ENCODE peak calls at places on chromosomes 2 and 18, in five cellular contexts. X is astrocyte of the spinal cord, W is WTC11, U is progenitor cell of endocrine pancreas, R is GM12864. J is an unnamed sample.

GRCh38 chr18:30135938-30136337 is 906.6 kb downstream of the DSC3 start:
- DNase-seq in X (no peak), W (no peak), U (no peak), R (no peak), J (no peak)

GRCh38 chr2:106053116-106053515 is 141.0 kb downstream of the UXS1 start:
- DNase-seq in X (peak; percentile 38), W (no peak), U (no peak), R (no peak), J (no peak)

GRCh38 chr2:184599875-184600227 is 1.5 kb downstream of the ZNF804A start:
- DNase-seq in X (peak; percentile 53), W (no peak), U (no peak), R (no peak), J (no peak)

GRCh38 chr2:101559576-101559975 is 84.7 kb upstream of the RFX8 start:
- DNase-seq in X (no peak), W (no peak), U (no peak), R (no peak), J (no peak)

GRCh38 chr2:234951386-234952269 is at the start of gene SH3BP4:
- DNase-seq in X (peak; percentile 81), W (peak; percentile 82), U (peak; percentile 72), R (no peak), J (peak; percentile 52)

GRCh38 chr2:234986866-234987720 is 35.3 kb downstream of the SH3BP4 start:
- DNase-seq in X (no peak), W (no peak), U (no peak), R (no peak), J (no peak)

GRCh38 chr2:12167525-12168317 is 421.3 kb downstream of the LPIN1 start:
- DNase-seq in X (no peak), W (peak; percentile 46), U (peak; percentile 54), R (no peak), J (no peak)

GRCh38 chr2:17148298-17149228 is 369.7 kb downstream of the RAD51AP2 start:
- DNase-seq in X (peak; percentile 26), W (peak; percentile 55), U (no peak), R (no peak), J (no peak)

GRCh38 chr2:64220285-64220684 is 76.1 kb upstream of the PELI1 start:
- DNase-seq in X (no peak), W (no peak), U (no peak), R (no peak), J (no peak)

GRCh38 chr2:20147351-20147750 is 77.6 kb downstream of the SDC1 start:
- DNase-seq in X (no peak), W (no peak), U (no peak), R (no peak), J (no peak)

GRCh38 chr2:35462226-35462983 is 893.2 kb upstream of the CRIM1 start:
- DNase-seq in X (peak; percentile 67), W (no peak), U (no peak), R (no peak), J (no peak)

GRCh38 chr2:217685255-217685605 is 317.6 kb downstream of the TNS1 start:
- DNase-seq in X (peak; percentile 90), W (peak; percentile 21), U (no peak), R (no peak), J (no peak)

GRCh38 chr2:30422437-30422805 is 24.6 kb upstream of the LCLAT1 start:
- DNase-seq in X (no peak), W (no peak), U (no peak), R (peak; percentile 24), J (peak; percentile 52)

GRCh38 chr2:69773201-69773600 is 31.3 kb downstream of the ANXA4 start:
- DNase-seq in X (peak; percentile 43), W (no peak), U (no peak), R (no peak), J (no peak)

GRCh38 chr18:61727241-61727640 is 165.6 kb downstream of the RNF152 start:
- DNase-seq in X (peak; percentile 55), W (no peak), U (no peak), R (no peak), J (no peak)

GRCh38 chr2:216286616-216287231 is 85.6 kb downstream of the MARCHF4 start:
- DNase-seq in X (no peak), W (no peak), U (no peak), R (no peak), J (no peak)

GRCh38 chr18:42028232-42028832 is 73.3 kb downstream of the PIK3C3 start:
- DNase-seq in X (peak; percentile 45), W (peak; percentile 16), U (no peak), R (no peak), J (peak; percentile 20)

GRCh38 chr2:169892951-169893350 is 65.7 kb downstream of the UBR3 start:
- DNase-seq in X (no peak), W (no peak), U (no peak), R (no peak), J (no peak)

GRCh38 chr2:164495491-164496223 is 125.6 kb downstream of the GRB14 start:
- DNase-seq in X (peak; percentile 67), W (no peak), U (no peak), R (no peak), J (no peak)

GRCh38 chr2:48114256-48114655 is 208.0 kb upstream of the FBXO11 start:
- DNase-seq in X (peak; percentile 32), W (no peak), U (no peak), R (peak; percentile 40), J (peak; percentile 48)

GRCh38 chr2:197309369-197310231 is 980 bp downstream of the ANKRD44 start:
- DNase-seq in X (peak; percentile 6), W (peak; percentile 34), U (peak; percentile 12), R (no peak), J (peak; percentile 60)

GRCh38 chr2:85583667-85584353 is 421 bp upstream of the VAMP5 start:
- DNase-seq in X (no peak), W (no peak), U (no peak), R (no peak), J (no peak)

GRCh38 chr2:96153291-96153713 is 8.1 kb upstream of the DUSP2 start:
- DNase-seq in X (no peak), W (no peak), U (no peak), R (no peak), J (no peak)

GRCh38 chr2:180324191-180324590 is 317.1 kb upstream of the CWC22 start:
- DNase-seq in X (no peak), W (no peak), U (no peak), R (no peak), J (no peak)

GRCh38 chr18:73520229-73520628 is 627.4 kb downstream of the FBXO15 start:
- DNase-seq in X (no peak), W (peak; percentile 70), U (no peak), R (no peak), J (no peak)

GRCh38 chr2:168773719-168774521 is 28.5 kb upstream of the NOSTRIN start:
- DNase-seq in X (peak; percentile 73), W (peak; percentile 73), U (peak; percentile 14), R (no peak), J (peak; percentile 35)

GRCh38 chr18:32469190-32469611 is 1.5 kb downstream of the GAREM1 start:
- DNase-seq in X (peak; percentile 25), W (no peak), U (no peak), R (no peak), J (peak; percentile 26)
- TF ChIP-seq CTCF in X (peak; percentile 31), W (no peak), U (peak; percentile 39), R (no peak), J (no peak)

GRCh38 chr2:187593697-187594096 is 39.5 kb upstream of the TFPI start:
- DNase-seq in X (peak; percentile 43), W (no peak), U (no peak), R (no peak), J (no peak)

GRCh38 chr2:187590175-187590574 is 35.9 kb upstream of the TFPI start:
- DNase-seq in X (no peak), W (no peak), U (no peak), R (no peak), J (no peak)

GRCh38 chr2:187593098-187593497 is 38.9 kb upstream of the TFPI start:
- DNase-seq in X (no peak), W (no peak), U (no peak), R (no peak), J (no peak)

GRCh38 chr2:187594801-187595200 is 40.6 kb upstream of the TFPI start:
- DNase-seq in X (peak; percentile 35), W (no peak), U (no peak), R (no peak), J (no peak)
- TF ChIP-seq CTCF in X (no peak), W (no peak), U (peak; percentile 21), R (no peak), J (no peak)

DNA sequence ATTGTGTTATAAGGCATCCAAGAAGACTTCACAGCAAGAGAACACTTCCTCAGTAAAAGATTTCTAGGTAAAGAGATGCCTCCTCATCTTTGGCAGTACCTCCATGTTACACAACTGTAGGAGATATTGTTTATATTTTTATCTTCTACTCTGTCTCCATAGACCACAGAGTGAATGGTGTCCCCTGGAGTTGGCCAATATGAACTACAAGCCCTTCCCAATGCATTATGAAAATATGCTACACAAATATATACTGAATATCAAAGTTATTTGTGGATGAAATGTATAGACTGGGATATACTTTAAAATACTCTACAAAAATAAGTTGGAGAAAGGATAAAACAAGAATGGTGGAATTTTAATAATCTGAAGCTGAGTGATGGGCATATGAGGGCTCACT is 46.7 kb downstream of the MBOAT2 start:
- DNase-seq in X (no peak), W (no peak), U (no peak), R (no peak), J (no peak)
- TF ChIP-seq CTCF in X (no peak), W (no peak), U (no peak), R (no peak), J (no peak)

GRCh38 chr2:88959480-88960204 is 268.2 kb downstream of the RPIA start:
- DNase-seq in X (no peak), W (no peak), U (no peak), R (no peak), J (no peak)
- TF ChIP-seq CTCF in X (no peak), W (no peak), U (no peak), R (no peak), J (no peak)

DNA sequence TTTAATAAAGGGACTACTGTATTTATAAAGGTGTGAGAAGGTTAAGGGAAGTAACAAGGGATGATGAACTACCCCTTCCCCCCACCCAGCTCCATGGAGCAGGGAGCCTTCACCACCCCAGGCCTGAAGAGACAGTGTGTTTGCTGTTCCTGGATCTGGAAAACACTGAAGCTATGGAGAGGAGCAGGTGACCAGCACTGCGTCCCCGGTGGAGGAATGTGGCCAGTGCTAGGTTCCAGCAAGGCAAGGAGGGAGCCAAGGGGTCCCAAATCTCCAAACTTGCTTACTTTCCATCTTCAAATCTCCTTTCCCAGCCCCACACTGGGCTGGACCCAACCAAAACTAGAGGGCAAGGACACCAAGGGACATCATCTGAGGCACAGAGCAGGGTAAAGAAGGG is 128.7 kb upstream of the CD302 start:
- DNase-seq in X (no peak), W (peak; percentile 16), U (no peak), R (no peak), J (no peak)
- TF ChIP-seq CTCF in X (no peak), W (no peak), U (peak; percentile 30), R (no peak), J (no peak)

GRCh38 chr2:200577000-200577399 is 8.8 kb upstream of the AOX1 start:
- DNase-seq in X (no peak), W (no peak), U (no peak), R (no peak), J (no peak)

GRCh38 chr2:200578778-200579177 is 7.0 kb upstream of the AOX1 start:
- DNase-seq in X (peak; percentile 36), W (no peak), U (no peak), R (no peak), J (no peak)

DNA sequence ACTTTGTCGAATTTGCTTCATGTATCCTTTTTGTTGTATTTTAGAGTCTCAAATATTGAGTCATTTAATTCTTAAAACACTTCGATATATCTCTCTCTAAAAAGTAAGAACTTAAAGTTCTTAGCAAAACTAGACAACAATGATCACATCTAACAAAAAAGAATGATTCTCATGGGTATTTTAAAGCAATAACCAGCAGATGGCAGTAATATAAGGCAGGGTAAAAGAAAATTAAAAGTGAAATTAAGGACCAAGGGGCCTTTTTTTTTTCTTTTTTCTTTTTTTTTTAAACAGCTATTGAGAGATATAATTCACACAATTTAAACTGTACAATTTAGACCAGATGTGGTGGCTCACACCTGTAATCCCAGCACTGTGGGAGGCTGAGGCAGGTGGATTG is 9.9 kb upstream of the AOX1 start:
- DNase-seq in X (peak; percentile 22), W (no peak), U (no peak), R (no peak), J (peak; percentile 31)
- TF ChIP-seq CTCF in X (peak; percentile 24), W (no peak), U (peak; percentile 51), R (peak; percentile 9), J (no peak)